ENCODE peak calls at places on chromosomes 4 and X, in nine cellular contexts. One of them, this sample, is unnamed.

GRCh38 chrX:129957241-129958099 is 25.0 kb upstream of the BCORL1 start:
- DNase-seq in Caco-2: peak
- DNase-seq in BJ: no peak
- DNase-seq in MM.1S: peak
- DNase-seq in neural progenitor cell: peak
- DNase-seq in cardiac fibroblast: peak
- DNase-seq in Peyer's patch: peak
- DNase-seq in fibroblast of the aortic adventitia: peak
- DNase-seq in mammary epithelial cell: no peak
- DNase-seq in this sample: peak

GRCh38 chrX:140701480-140701879 is 8.1 kb upstream of the LINC00632 start:
- DNase-seq in Caco-2: no peak
- DNase-seq in mammary epithelial cell: no peak
- DNase-seq in cardiac fibroblast: peak
- DNase-seq in MM.1S: peak
- DNase-seq in neural progenitor cell: no peak
- DNase-seq in fibroblast of the aortic adventitia: peak
- DNase-seq in BJ: no peak
- DNase-seq in Peyer's patch: no peak
- DNase-seq in this sample: peak

GRCh38 chrX:135384161-135384836 is 37.4 kb upstream of the SMIM10L2A start:
- DNase-seq in neural progenitor cell: no peak
- DNase-seq in mammary epithelial cell: peak
- DNase-seq in fibroblast of the aortic adventitia: no peak
- DNase-seq in MM.1S: no peak
- DNase-seq in cardiac fibroblast: no peak
- DNase-seq in Peyer's patch: peak
- DNase-seq in BJ: no peak
- DNase-seq in Caco-2: no peak
- DNase-seq in this sample: no peak

GRCh38 chrX:149060921-149061320 is 444.2 kb downstream of the IDS start:
- DNase-seq in cardiac fibroblast: peak
- DNase-seq in fibroblast of the aortic adventitia: peak
- DNase-seq in MM.1S: no peak
- DNase-seq in BJ: no peak
- DNase-seq in Peyer's patch: no peak
- DNase-seq in Caco-2: no peak
- DNase-seq in mammary epithelial cell: peak
- DNase-seq in neural progenitor cell: no peak
- DNase-seq in this sample: peak

GRCh38 chr4:13597604-13598003 is 29.9 kb downstream of the BOD1L1 start:
- DNase-seq in MM.1S: no peak
- DNase-seq in Peyer's patch: no peak
- DNase-seq in BJ: peak
- DNase-seq in mammary epithelial cell: peak
- DNase-seq in fibroblast of the aortic adventitia: peak
- DNase-seq in neural progenitor cell: no peak
- DNase-seq in Caco-2: no peak
- DNase-seq in cardiac fibroblast: peak
- DNase-seq in this sample: peak

GRCh38 chr4:125115476-125115875 is 199.3 kb upstream of the FAT4 start:
- DNase-seq in cardiac fibroblast: peak
- DNase-seq in MM.1S: no peak
- DNase-seq in mammary epithelial cell: no peak
- DNase-seq in Caco-2: no peak
- DNase-seq in fibroblast of the aortic adventitia: peak
- DNase-seq in Peyer's patch: no peak
- DNase-seq in BJ: no peak
- DNase-seq in neural progenitor cell: no peak
- DNase-seq in this sample: no peak

GRCh38 chrX:123190096-123190495 is 6.0 kb downstream of the GRIA3 start:
- DNase-seq in fibroblast of the aortic adventitia: no peak
- DNase-seq in neural progenitor cell: peak
- DNase-seq in MM.1S: no peak
- DNase-seq in cardiac fibroblast: no peak
- DNase-seq in BJ: no peak
- DNase-seq in Peyer's patch: no peak
- DNase-seq in Caco-2: no peak
- DNase-seq in mammary epithelial cell: no peak
- DNase-seq in this sample: no peak

GRCh38 chr4:93646225-93646930 is 182.2 kb upstream of the ATOH1 start:
- DNase-seq in BJ: no peak
- DNase-seq in mammary epithelial cell: peak
- DNase-seq in fibroblast of the aortic adventitia: no peak
- DNase-seq in cardiac fibroblast: no peak
- DNase-seq in Peyer's patch: no peak
- DNase-seq in neural progenitor cell: no peak
- DNase-seq in MM.1S: no peak
- DNase-seq in Caco-2: no peak
- DNase-seq in this sample: peak

GRCh38 chrX:48700246-48700645 is 3.7 kb downstream of the SUV39H1 start:
- DNase-seq in mammary epithelial cell: no peak
- DNase-seq in cardiac fibroblast: no peak
- DNase-seq in BJ: no peak
- DNase-seq in MM.1S: no peak
- DNase-seq in Caco-2: no peak
- DNase-seq in fibroblast of the aortic adventitia: no peak
- DNase-seq in neural progenitor cell: no peak
- DNase-seq in Peyer's patch: no peak
- DNase-seq in this sample: no peak

GRCh38 chr4:187663076-187663475 is 332.5 kb upstream of the ZFP42 start:
- DNase-seq in BJ: no peak
- DNase-seq in cardiac fibroblast: peak
- DNase-seq in Peyer's patch: no peak
- DNase-seq in neural progenitor cell: no peak
- DNase-seq in mammary epithelial cell: no peak
- DNase-seq in fibroblast of the aortic adventitia: no peak
- DNase-seq in Caco-2: no peak
- DNase-seq in MM.1S: no peak
- DNase-seq in this sample: peak

GRCh38 chrX:16892504-16893362 is 22.6 kb upstream of the RBBP7 start:
- DNase-seq in mammary epithelial cell: peak
- DNase-seq in MM.1S: peak
- DNase-seq in Peyer's patch: peak
- DNase-seq in cardiac fibroblast: peak
- DNase-seq in neural progenitor cell: peak
- DNase-seq in Caco-2: peak
- DNase-seq in fibroblast of the aortic adventitia: peak
- DNase-seq in BJ: no peak
- DNase-seq in this sample: peak

GRCh38 chr4:80500593-80500992 is 165.1 kb downstream of the CFAP299 start:
- DNase-seq in fibroblast of the aortic adventitia: no peak
- DNase-seq in Caco-2: no peak
- DNase-seq in Peyer's patch: peak
- DNase-seq in MM.1S: no peak
- DNase-seq in neural progenitor cell: no peak
- DNase-seq in cardiac fibroblast: no peak
- DNase-seq in mammary epithelial cell: peak
- DNase-seq in BJ: peak
- DNase-seq in this sample: no peak

GRCh38 chr4:7876096-7876993 is 63.3 kb downstream of the AFAP1 start:
- DNase-seq in fibroblast of the aortic adventitia: peak
- DNase-seq in Caco-2: peak
- DNase-seq in BJ: no peak
- DNase-seq in neural progenitor cell: peak
- DNase-seq in Peyer's patch: no peak
- DNase-seq in MM.1S: no peak
- DNase-seq in cardiac fibroblast: peak
- DNase-seq in mammary epithelial cell: peak
- DNase-seq in this sample: no peak

GRCh38 chr4:78754872-78755271 is 21.3 kb upstream of the BMP2K start:
- DNase-seq in Peyer's patch: no peak
- DNase-seq in Caco-2: no peak
- DNase-seq in mammary epithelial cell: peak
- DNase-seq in BJ: no peak
- DNase-seq in neural progenitor cell: no peak
- DNase-seq in fibroblast of the aortic adventitia: no peak
- DNase-seq in cardiac fibroblast: no peak
- DNase-seq in MM.1S: no peak
- DNase-seq in this sample: peak

GRCh38 chr4:169611991-169612868 is at the start of gene NEK1:
- DNase-seq in Caco-2: peak
- DNase-seq in MM.1S: peak
- DNase-seq in mammary epithelial cell: peak
- DNase-seq in BJ: no peak
- DNase-seq in fibroblast of the aortic adventitia: peak
- DNase-seq in neural progenitor cell: peak
- DNase-seq in cardiac fibroblast: peak
- DNase-seq in Peyer's patch: peak
- DNase-seq in this sample: peak

GRCh38 chr4:90240333-90240732 is 113.1 kb downstream of the CCSER1 start:
- DNase-seq in Caco-2: no peak
- DNase-seq in fibroblast of the aortic adventitia: no peak
- DNase-seq in BJ: no peak
- DNase-seq in neural progenitor cell: peak
- DNase-seq in mammary epithelial cell: no peak
- DNase-seq in Peyer's patch: no peak
- DNase-seq in MM.1S: no peak
- DNase-seq in cardiac fibroblast: no peak
- DNase-seq in this sample: no peak
- TF ChIP-seq CTCF in Caco-2: no peak
- TF ChIP-seq CTCF in fibroblast of the aortic adventitia: no peak
- TF ChIP-seq CTCF in BJ: no peak
- TF ChIP-seq CTCF in neural progenitor cell: peak
- TF ChIP-seq CTCF in mammary epithelial cell: no peak
- TF ChIP-seq CTCF in Peyer's patch: no peak
- TF ChIP-seq CTCF in MM.1S: no peak
- TF ChIP-seq CTCF in cardiac fibroblast: no peak
- TF ChIP-seq CTCF in this sample: no peak

GRCh38 chrX:136658151-136658550 is 10.2 kb downstream of the CD40LG start:
- DNase-seq in Peyer's patch: no peak
- DNase-seq in BJ: no peak
- DNase-seq in MM.1S: no peak
- DNase-seq in cardiac fibroblast: no peak
- DNase-seq in fibroblast of the aortic adventitia: no peak
- DNase-seq in mammary epithelial cell: no peak
- DNase-seq in neural progenitor cell: no peak
- DNase-seq in Caco-2: no peak
- DNase-seq in this sample: no peak

GRCh38 chrX:136662104-136662503 is 14.1 kb downstream of the CD40LG start:
- DNase-seq in neural progenitor cell: no peak
- DNase-seq in Caco-2: no peak
- DNase-seq in Peyer's patch: peak
- DNase-seq in cardiac fibroblast: no peak
- DNase-seq in BJ: no peak
- DNase-seq in MM.1S: no peak
- DNase-seq in fibroblast of the aortic adventitia: no peak
- DNase-seq in mammary epithelial cell: no peak
- DNase-seq in this sample: no peak

GRCh38 chrX:136660896-136661295 is 12.9 kb downstream of the CD40LG start:
- DNase-seq in Caco-2: no peak
- DNase-seq in MM.1S: no peak
- DNase-seq in BJ: no peak
- DNase-seq in neural progenitor cell: no peak
- DNase-seq in cardiac fibroblast: no peak
- DNase-seq in Peyer's patch: no peak
- DNase-seq in mammary epithelial cell: no peak
- DNase-seq in fibroblast of the aortic adventitia: no peak
- DNase-seq in this sample: no peak

GRCh38 chrX:136656596-136656995 is 8.6 kb downstream of the CD40LG start:
- DNase-seq in BJ: no peak
- DNase-seq in cardiac fibroblast: no peak
- DNase-seq in neural progenitor cell: peak
- DNase-seq in Caco-2: no peak
- DNase-seq in fibroblast of the aortic adventitia: no peak
- DNase-seq in MM.1S: no peak
- DNase-seq in mammary epithelial cell: no peak
- DNase-seq in Peyer's patch: no peak
- DNase-seq in this sample: no peak

GRCh38 chrX:136659174-136659573 is 11.2 kb downstream of the CD40LG start:
- DNase-seq in neural progenitor cell: no peak
- DNase-seq in Caco-2: no peak
- DNase-seq in cardiac fibroblast: no peak
- DNase-seq in Peyer's patch: no peak
- DNase-seq in MM.1S: no peak
- DNase-seq in fibroblast of the aortic adventitia: no peak
- DNase-seq in BJ: no peak
- DNase-seq in mammary epithelial cell: no peak
- DNase-seq in this sample: no peak
- H3K4me3 ChIP-seq in neural progenitor cell: no peak
- H3K4me3 ChIP-seq in Caco-2: no peak
- H3K4me3 ChIP-seq in cardiac fibroblast: no peak
- H3K4me3 ChIP-seq in Peyer's patch: no peak
- H3K4me3 ChIP-seq in MM.1S: no peak
- H3K4me3 ChIP-seq in fibroblast of the aortic adventitia: no peak
- H3K4me3 ChIP-seq in BJ: no peak
- H3K4me3 ChIP-seq in mammary epithelial cell: no peak
- H3K4me3 ChIP-seq in this sample: no peak

DNA sequence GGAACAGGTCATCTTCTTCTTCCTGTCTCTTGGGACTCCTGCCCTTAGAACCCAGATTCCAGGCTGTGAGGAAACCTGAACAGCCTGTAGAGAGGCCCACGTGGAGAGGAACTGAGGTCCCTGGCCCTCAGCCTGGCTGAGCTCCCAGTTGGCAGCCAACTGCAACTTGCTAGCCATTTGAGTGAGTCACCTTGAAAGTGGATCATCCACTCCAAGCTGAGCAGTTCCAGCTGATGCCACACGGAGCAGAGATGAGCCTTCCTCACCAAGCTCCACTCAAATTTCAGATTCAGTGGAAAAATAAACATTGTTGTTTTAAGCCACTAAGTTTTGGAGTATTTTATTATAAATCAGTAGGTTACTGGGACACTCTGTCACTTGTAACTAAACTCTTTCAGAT is 392.5 kb downstream of the BCOR start:
- DNase-seq in cardiac fibroblast: peak
- DNase-seq in fibroblast of the aortic adventitia: peak
- DNase-seq in Peyer's patch: peak
- DNase-seq in mammary epithelial cell: peak
- DNase-seq in BJ: peak
- DNase-seq in Caco-2: no peak
- DNase-seq in MM.1S: no peak
- DNase-seq in neural progenitor cell: no peak
- DNase-seq in this sample: peak
- TF ChIP-seq CTCF in cardiac fibroblast: peak
- TF ChIP-seq CTCF in fibroblast of the aortic adventitia: peak
- TF ChIP-seq CTCF in Peyer's patch: peak
- TF ChIP-seq CTCF in mammary epithelial cell: peak
- TF ChIP-seq CTCF in BJ: peak
- TF ChIP-seq CTCF in Caco-2: no peak
- TF ChIP-seq CTCF in MM.1S: peak
- TF ChIP-seq CTCF in neural progenitor cell: peak
- TF ChIP-seq CTCF in this sample: peak

GRCh38 chr4:127788517-127788916 is 6.4 kb downstream of the HSPA4L start:
- DNase-seq in neural progenitor cell: peak
- DNase-seq in BJ: no peak
- DNase-seq in mammary epithelial cell: peak
- DNase-seq in Peyer's patch: no peak
- DNase-seq in cardiac fibroblast: peak
- DNase-seq in MM.1S: peak
- DNase-seq in Caco-2: no peak
- DNase-seq in fibroblast of the aortic adventitia: peak
- DNase-seq in this sample: peak

DNA sequence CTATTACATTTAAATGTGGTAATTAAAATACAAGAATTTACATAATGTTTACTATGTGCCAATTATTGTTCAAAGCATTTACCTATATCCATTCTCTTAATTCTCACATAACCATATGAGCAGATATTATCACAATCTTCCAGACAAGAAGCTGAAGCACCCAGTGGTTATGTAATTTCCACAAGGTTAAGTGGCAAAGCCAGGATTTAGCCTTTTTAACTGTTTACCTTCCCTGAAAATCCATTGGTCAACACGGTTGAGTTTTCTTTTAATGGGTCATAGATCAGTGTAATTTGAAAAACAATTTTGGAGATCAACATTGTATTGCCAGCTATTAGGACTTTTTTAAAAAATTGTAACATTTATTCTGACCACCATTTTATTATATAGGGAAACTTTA is 11.4 kb downstream of the HSPA4L start:
- DNase-seq in MM.1S: no peak
- DNase-seq in mammary epithelial cell: no peak
- DNase-seq in fibroblast of the aortic adventitia: no peak
- DNase-seq in neural progenitor cell: no peak
- DNase-seq in BJ: no peak
- DNase-seq in Peyer's patch: no peak
- DNase-seq in Caco-2: no peak
- DNase-seq in cardiac fibroblast: no peak
- DNase-seq in this sample: no peak
- H3K4me3 ChIP-seq in MM.1S: no peak
- H3K4me3 ChIP-seq in mammary epithelial cell: no peak
- H3K4me3 ChIP-seq in fibroblast of the aortic adventitia: no peak
- H3K4me3 ChIP-seq in neural progenitor cell: no peak
- H3K4me3 ChIP-seq in BJ: no peak
- H3K4me3 ChIP-seq in Peyer's patch: no peak
- H3K4me3 ChIP-seq in Caco-2: no peak
- H3K4me3 ChIP-seq in cardiac fibroblast: no peak
- H3K4me3 ChIP-seq in this sample: no peak